ENCODE peak calls at places on chromosome 5, in seven cellular contexts. D is CD8-positive, alpha-beta T cell; Y is A673; F is Peyer's patch; X is caudate nucleus; U is esophagus squamous epithelium; B is right atrium auricular region. A is an unnamed sample.

GRCh38 chr5:133428072-133428660 is 184.2 kb downstream of the FSTL4 start:
- DNase-seq in B (no peak), X (no peak), F (no peak), D (no peak), Y (no peak), U (no peak), A (no peak)

GRCh38 chr5:150527038-150527437 is 19.1 kb downstream of the NDST1 start:
- DNase-seq in F (no peak), D (no peak), Y (no peak), B (no peak), X (no peak), U (no peak), A (no peak)

GRCh38 chr5:156019786-156020185 is 307.2 kb upstream of the SGCD start:
- DNase-seq in U (no peak), Y (no peak), X (no peak), D (no peak), B (no peak), F (no peak), A (no peak)

GRCh38 chr5:13941468-13941867 is 3.0 kb downstream of the DNAH5 start:
- DNase-seq in D (no peak), X (no peak), U (no peak), Y (no peak), F (no peak), B (no peak), A (no peak)

GRCh38 chr5:180860273-180860886 is 696 bp downstream of the ZFP62 start:
- DNase-seq in U (no peak), X (no peak), D (peak), B (no peak), F (peak), Y (peak), A (no peak)

GRCh38 chr5:163360681-163361080 is 76.7 kb upstream of the CCNG1 start:
- DNase-seq in Y (no peak), F (no peak), D (no peak), X (no peak), B (no peak), U (no peak), A (no peak)

GRCh38 chr5:1930880-1931589 is 48.3 kb upstream of the IRX4 start:
- DNase-seq in U (no peak), F (no peak), D (no peak), Y (no peak), B (no peak), X (no peak), A (no peak)

GRCh38 chr5:6759401-6759800 is 46.2 kb downstream of the TENT4A start:
- DNase-seq in X (no peak), Y (no peak), D (no peak), U (no peak), F (no peak), B (no peak), A (no peak)

GRCh38 chr5:103472820-103473219 is 89.8 kb downstream of the NUDT12 start:
- DNase-seq in Y (no peak), U (no peak), X (no peak), B (no peak), F (no peak), D (no peak), A (no peak)

DNA sequence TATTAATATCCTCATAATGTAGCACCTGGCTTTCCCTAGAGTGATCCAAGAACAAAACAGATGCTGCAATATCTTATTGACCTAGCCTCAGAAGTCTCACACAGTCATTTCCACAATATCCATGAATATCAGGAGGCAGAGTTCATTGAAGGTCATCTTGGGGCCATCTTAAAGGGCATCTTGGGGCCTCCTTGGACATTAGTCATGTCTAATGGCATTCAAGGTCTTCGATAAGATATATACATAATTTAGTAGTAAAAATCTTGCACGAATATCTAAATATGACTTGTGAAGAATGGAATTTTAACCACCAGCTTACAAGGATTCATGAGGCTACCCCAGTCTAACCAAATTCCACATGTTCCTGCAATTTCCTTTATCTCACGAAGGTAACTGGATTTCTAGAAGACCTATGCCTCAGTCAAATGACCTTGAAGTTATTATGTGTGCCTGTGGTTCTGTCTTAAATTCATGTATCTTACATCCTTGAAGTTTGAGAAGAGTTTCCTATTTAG is 163.6 kb upstream of the SPEF2 start:
- DNase-seq in Y (no peak), U (no peak), D (no peak), F (no peak), X (no peak), B (no peak), A (no peak)
- H3K27ac ChIP-seq in Y (no peak), U (no peak), D (no peak), F (no peak), X (no peak), B (no peak), A (no peak)

GRCh38 chr5:107670028-107670926 is 460 bp downstream of the EFNA5 start:
- DNase-seq in F (peak), D (no peak), Y (peak), X (no peak), U (no peak), B (no peak), A (peak)
- H3K27ac ChIP-seq in F (peak), D (no peak), Y (peak), X (peak), U (peak), B (peak), A (peak)

DNA sequence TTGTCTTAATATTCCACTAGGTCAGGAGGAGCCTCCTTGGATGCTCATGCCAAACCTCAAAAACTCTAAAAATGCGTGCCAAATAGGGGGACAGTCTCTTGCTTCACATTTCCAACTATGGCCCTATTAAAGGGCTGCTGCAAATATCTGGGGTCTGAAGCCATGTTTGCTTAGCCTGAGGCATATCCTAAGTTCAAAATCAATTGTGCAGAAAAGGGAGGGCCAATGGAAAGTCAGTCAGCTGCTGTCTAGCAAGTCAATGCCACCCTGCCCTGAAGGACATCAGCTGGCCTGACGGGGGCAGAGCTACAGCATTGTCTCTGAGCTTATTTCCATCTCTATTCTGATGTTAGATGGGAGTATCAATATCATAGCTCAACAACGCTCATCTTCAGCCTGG is 93.6 kb downstream of the SH3TC2 start:
- DNase-seq in F (no peak), D (no peak), U (no peak), Y (no peak), X (no peak), B (no peak), A (peak)
- H3K27ac ChIP-seq in F (no peak), D (no peak), U (peak), Y (no peak), X (no peak), B (peak), A (peak)

GRCh38 chr5:67192719-67193464 is 3.7 kb downstream of the CD180 start:
- DNase-seq in B (no peak), X (no peak), D (no peak), U (no peak), F (no peak), Y (no peak), A (no peak)
- H3K27ac ChIP-seq in B (no peak), X (peak), D (no peak), U (peak), F (peak), Y (no peak), A (no peak)

GRCh38 chr5:60960591-60960990 is 15.6 kb downstream of the NDUFAF2 start:
- DNase-seq in F (no peak), B (no peak), U (no peak), X (no peak), Y (peak), D (peak), A (peak)
- H3K27ac ChIP-seq in F (no peak), B (no peak), U (no peak), X (no peak), Y (no peak), D (no peak), A (no peak)

DNA sequence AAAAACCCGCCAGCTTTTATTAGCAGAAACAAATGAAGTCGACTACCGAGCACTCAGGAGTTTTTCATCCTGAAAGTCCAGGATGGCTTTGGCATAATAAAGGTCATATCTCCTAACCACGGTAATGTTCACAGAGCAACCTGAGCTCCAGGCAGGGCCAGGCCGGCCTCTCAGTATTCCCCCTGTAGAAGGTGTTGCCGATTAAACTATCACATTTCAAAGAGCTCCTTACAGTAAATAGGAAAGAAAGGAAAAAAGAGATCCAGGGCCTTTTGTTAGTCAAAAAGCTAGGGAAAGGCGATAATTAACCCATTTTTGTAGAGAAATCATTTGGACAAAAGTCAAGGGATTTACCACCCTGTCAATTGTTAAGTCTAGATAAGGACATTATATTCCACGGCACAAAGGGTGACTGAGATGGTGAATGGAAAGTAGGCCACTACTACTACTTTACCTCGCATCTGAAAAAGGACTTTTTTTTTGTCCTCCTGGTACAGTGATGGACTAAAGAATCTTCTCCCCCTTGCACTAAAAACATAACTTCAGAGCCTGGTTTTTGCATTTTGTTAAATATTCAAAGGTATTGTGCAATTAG is 147.7 kb downstream of the EBF1 start:
- DNase-seq in F (no peak), D (no peak), B (no peak), U (no peak), Y (no peak), X (no peak), A (no peak)
- H3K27ac ChIP-seq in F (no peak), D (no peak), B (no peak), U (no peak), Y (no peak), X (no peak), A (no peak)

DNA sequence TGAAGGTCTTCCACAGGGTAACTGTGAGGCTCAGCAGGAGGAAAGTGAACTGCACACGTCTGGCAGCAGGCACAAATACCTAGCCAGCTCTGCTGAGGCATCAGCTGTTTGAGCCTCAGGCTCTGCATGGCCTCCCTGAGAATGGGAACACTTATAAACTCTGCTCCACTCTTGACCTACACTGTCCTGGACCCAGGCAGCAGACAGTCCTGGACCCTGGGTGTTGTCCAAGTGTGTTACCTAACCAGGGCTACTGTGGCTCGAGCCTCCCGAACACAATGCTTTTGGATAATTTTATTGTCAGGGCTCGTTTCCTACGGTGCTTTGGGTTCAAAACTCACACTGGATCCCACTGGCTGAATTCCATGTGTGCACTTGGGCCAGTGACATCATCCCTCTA is 497.9 kb downstream of the SEMA5A start:
- DNase-seq in X (no peak), U (no peak), D (no peak), F (no peak), B (no peak), Y (no peak), A (no peak)
- H3K27ac ChIP-seq in X (no peak), U (no peak), D (no peak), F (no peak), B (no peak), Y (no peak), A (no peak)

GRCh38 chr5:59757442-59757841 is 136.1 kb downstream of the PDE4D start:
- DNase-seq in F (no peak), U (no peak), D (no peak), X (no peak), B (no peak), Y (no peak), A (no peak)
- H3K27ac ChIP-seq in F (no peak), U (no peak), D (no peak), X (no peak), B (no peak), Y (no peak), A (no peak)

DNA sequence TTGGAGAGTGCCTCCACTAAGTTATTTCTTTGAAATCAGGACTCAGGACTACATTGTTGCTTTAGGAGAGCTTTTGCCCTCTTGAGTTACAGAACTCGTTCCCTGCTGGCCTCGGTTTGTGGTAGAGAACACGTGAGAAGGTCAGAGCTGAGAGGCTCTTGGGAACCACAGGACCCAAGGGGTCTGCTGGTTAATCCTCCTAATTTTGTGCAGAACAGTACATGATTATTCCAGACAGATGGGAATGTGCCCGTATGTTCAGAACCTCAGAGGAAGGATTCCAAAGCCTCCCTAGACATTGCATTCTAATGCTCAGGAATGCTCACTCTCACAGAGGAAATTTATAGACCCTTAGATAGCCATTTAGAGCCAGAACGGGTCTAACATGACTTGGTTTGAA is 25.2 kb upstream of the BASP1 start:
- DNase-seq in X (no peak), Y (peak), D (no peak), U (no peak), F (no peak), B (no peak), A (peak)
- H3K27ac ChIP-seq in X (no peak), Y (peak), D (no peak), U (no peak), F (peak), B (no peak), A (no peak)

A was measured in SJCRH30.